ENCODE peak calls at places on chromosomes 12 and 14, in four cellular contexts. K is lower lobe of right lung, H is transverse colon, R is tibial artery. G is an unnamed sample. For H3K4me1, the result is how much of the 10 kb centered on the place peaks cover.

GRCh38 chr14:100037351-100037750 is 27.9 kb upstream of the EVL start:
- DNase-seq in K (no peak), H (no peak), R (no peak), G (peak)

GRCh38 chr14:100709252-100709955 is 17.3 kb upstream of the DLK1 start:
- DNase-seq in R (no peak), H (no peak), K (no peak), G (no peak)

GRCh38 chr14:105709281-105710118 is 183.1 kb downstream of the TMEM121 start:
- DNase-seq in K (no peak), H (peak), R (no peak), G (no peak)

GRCh38 chr12:115166698-115167315 is 482.8 kb upstream of the TBX3 start:
- DNase-seq in H (no peak), R (no peak), K (no peak), G (no peak)

GRCh38 chr12:95998611-95999300 is 2.6 kb upstream of the HAL start:
- DNase-seq in K (no peak), R (no peak), H (peak), G (no peak)

GRCh38 chr14:75242546-75243273 is 35.9 kb upstream of the FOS start:
- DNase-seq in R (peak), K (peak), H (peak), G (no peak)

GRCh38 chr14:88069677-88070076 is 64.7 kb downstream of the GPR65 start:
- DNase-seq in R (no peak), K (no peak), H (no peak), G (no peak)

GRCh38 chr14:92603309-92604257 is 90.0 kb downstream of the RIN3 start:
- DNase-seq in R (peak), K (peak), H (peak), G (no peak)

GRCh38 chr12:18400186-18400585 is 138.9 kb downstream of the PIK3C2G start:
- DNase-seq in K (no peak), H (no peak), R (no peak), G (no peak)

GRCh38 chr14:104872469-104873341 is 7.6 kb downstream of the CEP170B start:
- DNase-seq in R (no peak), K (peak), H (no peak), G (peak)

GRCh38 chr12:125431516-125431915 is 366.3 kb downstream of the AACS start:
- DNase-seq in H (no peak), K (no peak), R (no peak), G (no peak)

GRCh38 chr14:32078794-32079663 is 1.9 kb downstream of the ARHGAP5 start:
- DNase-seq in R (no peak), K (no peak), H (no peak), G (no peak)

GRCh38 chr12:29710104-29710503 is 73.6 kb downstream of the TMTC1 start:
- DNase-seq in H (no peak), K (no peak), R (peak), G (no peak)

GRCh38 chr12:76220980-76221379 is 127.2 kb downstream of the BBS10 start:
- DNase-seq in K (no peak), R (no peak), H (no peak), G (no peak)

GRCh38 chr12:19665105-19665900 is 226.0 kb downstream of the AEBP2 start:
- DNase-seq in R (no peak), H (no peak), K (no peak), G (no peak)

GRCh38 chr14:68780358-68781160 is 12.3 kb downstream of the ZFP36L1 start:
- DNase-seq in H (peak), R (peak), K (no peak), G (peak)

GRCh38 chr12:95731519-95731958 is 59.0 kb downstream of the NTN4 start:
- DNase-seq in R (no peak), K (no peak), H (no peak), G (no peak)

GRCh38 chr12:27631365-27631764 is 64.9 kb upstream of the REP15 start:
- DNase-seq in R (no peak), H (no peak), K (no peak), G (no peak)

GRCh38 chr12:125399489-125399888 is 334.3 kb downstream of the AACS start:
- DNase-seq in R (no peak), K (no peak), H (no peak), G (no peak)

GRCh38 chr12:87054225-87054624 is 798.0 kb upstream of the MGAT4C start:
- DNase-seq in K (no peak), R (no peak), H (no peak), G (no peak)

GRCh38 chr14:39765676-39766075 is 333.4 kb upstream of the FBXO33 start:
- DNase-seq in R (no peak), H (no peak), K (no peak), G (no peak)

GRCh38 chr12:95393191-95393790 is 80.7 kb upstream of the METAP2 start:
- DNase-seq in R (no peak), K (no peak), H (no peak), G (no peak)

GRCh38 chr12:70185301-70185700 is 57.9 kb upstream of the CNOT2 start:
- DNase-seq in H (no peak), K (no peak), R (no peak), G (no peak)

GRCh38 chr14:35594616-35595015 is 60.7 kb downstream of the INSM2 start:
- DNase-seq in H (no peak), R (no peak), K (no peak), G (no peak)

GRCh38 chr14:77458249-77458950 is 507 bp downstream of the AHSA1 start:
- DNase-seq in H (peak), R (no peak), K (peak), G (peak)

GRCh38 chr12:79407671-79408622 is 282.8 kb downstream of the PAWR start:
- DNase-seq in K (no peak), H (peak), R (peak), G (peak)

GRCh38 chr12:122844366-122844971 is 9.2 kb downstream of the HIP1R start:
- DNase-seq in H (no peak), R (no peak), K (peak), G (no peak)

GRCh38 chr14:35932659-35933159 is 106.6 kb downstream of the BRMS1L start:
- DNase-seq in R (no peak), K (no peak), H (peak), G (no peak)

GRCh38 chr12:12716845-12717585 is at the start of gene CDKN1B:
- DNase-seq in H (peak), K (peak), R (peak), G (peak)

GRCh38 chr12:13234045-13234641 is 37.6 kb downstream of the EMP1 start:
- DNase-seq in H (peak), R (peak), K (no peak), G (peak)

GRCh38 chr14:81516941-81517797 is 16.5 kb downstream of the SEL1L start:
- DNase-seq in R (no peak), H (peak), K (no peak), G (no peak)

GRCh38 chr14:55864890-55865655 is 253.1 kb upstream of the PELI2 start:
- DNase-seq in H (no peak), K (no peak), R (no peak), G (no peak)

GRCh38 chr12:128381537-128381936 is 114.6 kb downstream of the TMEM132C start:
- DNase-seq in K (no peak), H (no peak), R (no peak), G (no peak)

GRCh38 chr12:130582286-130582685 is 133.8 kb downstream of the RIMBP2 start:
- DNase-seq in K (no peak), R (no peak), H (no peak), G (no peak)

GRCh38 chr12:5377997-5378596 is 53.8 kb upstream of the NTF3 start:
- DNase-seq in K (no peak), R (no peak), H (peak), G (no peak)

GRCh38 chr14:104754213-104754851 is 1.4 kb downstream of the SIVA1 start:
- DNase-seq in K (no peak), R (no peak), H (no peak), G (no peak)

GRCh38 chr12:120359159-120359527 is 9.8 kb downstream of the MSI1 start:
- DNase-seq in H (no peak), K (no peak), R (no peak), G (no peak)

GRCh38 chr12:120364487-120364886 is 4.5 kb downstream of the MSI1 start:
- DNase-seq in K (no peak), R (no peak), H (peak), G (no peak)

GRCh38 chr12:120363274-120363855 is 5.6 kb downstream of the MSI1 start:
- DNase-seq in K (no peak), H (no peak), R (no peak), G (no peak)

GRCh38 chr12:120362516-120363273 is 6.3 kb downstream of the MSI1 start:
- DNase-seq in H (no peak), K (no peak), R (no peak), G (no peak)

DNA sequence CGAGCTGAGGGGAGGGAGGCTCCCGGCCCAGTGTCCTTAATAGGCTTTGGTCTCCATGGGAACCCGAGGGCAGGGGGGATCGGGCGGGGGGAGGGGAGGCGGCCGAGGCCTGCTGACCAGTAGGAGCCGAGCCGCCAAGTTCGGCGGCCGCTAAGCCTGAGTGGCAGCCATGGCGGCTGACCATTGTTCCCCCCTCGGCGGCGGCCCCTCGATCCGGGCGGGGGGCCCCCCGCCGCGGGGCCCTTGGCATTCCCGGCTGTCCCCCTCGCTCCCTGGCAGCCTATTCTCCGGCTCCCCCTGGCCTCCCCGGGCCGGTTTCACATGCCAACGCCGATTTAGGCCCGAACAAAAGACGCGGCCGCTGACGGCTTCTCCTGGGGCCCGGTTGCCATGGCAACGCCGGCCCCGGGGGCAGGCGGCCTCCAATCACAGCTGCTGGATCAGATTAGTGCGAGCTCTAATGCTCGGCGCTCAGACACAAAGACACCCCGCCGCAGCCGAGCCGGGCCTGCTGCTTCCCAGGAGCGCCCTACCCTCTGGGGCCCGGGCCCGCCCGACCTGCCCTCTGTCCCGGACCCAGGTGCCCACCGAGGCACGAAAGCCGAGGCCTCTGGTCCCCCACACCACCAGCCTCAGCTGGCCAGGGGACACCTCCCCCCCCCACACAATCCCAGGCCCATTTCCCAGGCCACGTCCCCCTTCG is 7.3 kb downstream of the MSI1 start:
- DNase-seq in K (no peak), H (peak), R (no peak), G (peak)
- H3K4me3 ChIP-seq in K (peak), H (peak), R (peak), G (peak)

GRCh38 chr14:61466905-61467280 is 145.5 kb downstream of the PRKCH start:
- DNase-seq in R (peak), K (no peak), H (no peak), G (no peak)
- H3K4me1 ChIP-seq in R (under half), K (half or more), H (under half), G (under half)

GRCh38 chr14:53368714-53369191 is 215.6 kb upstream of the DDHD1 start:
- DNase-seq in K (no peak), R (no peak), H (no peak), G (no peak)
- H3K27ac ChIP-seq in K (no peak), R (peak), H (peak), G (peak)

GRCh38 chr12:55865327-55865726 is 22.6 kb upstream of the MMP19 start:
- DNase-seq in H (no peak), K (no peak), R (no peak), G (no peak)
- H3K4me3 ChIP-seq in H (no peak), K (no peak), R (no peak), G (no peak)

GRCh38 chr14:91380610-91381371 is 36.8 kb downstream of the CCDC88C start:
- DNase-seq in H (peak), K (peak), R (no peak), G (no peak)
- H3K4me1 ChIP-seq in H (under half), K (half or more), R (under half), G (under half)

DNA sequence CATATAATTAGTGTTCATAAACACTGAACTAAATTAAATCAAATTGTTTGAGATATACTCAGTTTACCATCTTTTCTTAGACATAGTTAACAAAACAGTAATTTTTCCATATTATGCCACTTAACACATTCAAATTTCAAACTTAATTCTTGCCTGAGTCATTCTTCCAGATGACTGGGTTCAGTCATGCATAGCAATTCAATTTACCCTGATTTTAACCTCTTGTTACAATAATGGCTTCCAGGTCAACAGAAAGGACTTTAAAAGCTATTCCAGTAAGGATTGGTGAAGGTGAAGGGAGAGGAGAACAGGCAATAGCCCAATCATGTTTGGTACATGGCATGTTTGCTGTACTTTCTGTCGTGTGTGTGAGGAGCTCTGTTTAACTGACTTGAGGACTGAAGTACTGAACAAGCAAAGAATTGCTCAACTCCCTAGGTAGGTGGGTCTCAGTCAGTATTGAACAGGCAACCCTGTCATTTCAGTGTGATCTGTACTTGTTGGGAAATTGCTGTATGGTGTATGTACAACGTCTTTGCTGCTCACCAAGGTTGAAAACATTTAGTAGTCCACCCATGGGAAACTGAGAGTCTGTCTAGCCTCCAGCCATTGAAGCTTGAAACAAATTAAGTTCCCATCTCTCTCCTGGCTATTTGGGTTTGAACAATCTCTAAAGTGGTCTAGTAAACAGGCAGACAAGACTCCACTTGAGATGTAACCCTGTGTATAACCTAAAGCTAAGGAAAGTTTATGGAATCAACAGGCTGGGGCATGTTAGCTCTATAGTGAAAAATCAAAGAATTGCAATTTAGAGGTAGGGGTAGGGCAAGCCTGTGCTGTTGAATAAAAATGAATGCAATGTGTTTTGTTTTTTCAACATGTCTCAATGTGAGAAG is 327.2 kb downstream of the BTG1 start:
- DNase-seq in K (no peak), H (no peak), R (no peak), G (no peak)
- H3K27ac ChIP-seq in K (peak), H (no peak), R (peak), G (no peak)

GRCh38 chr14:60720391-60720790 is 3.8 kb downstream of the SIX4 start:
- DNase-seq in H (no peak), R (no peak), K (no peak), G (no peak)
- H3K4me3 ChIP-seq in H (no peak), R (no peak), K (no peak), G (no peak)

GRCh38 chr14:34362625-34363251 is 99.3 kb downstream of the SPTSSA start:
- DNase-seq in H (no peak), R (no peak), K (no peak), G (no peak)

GRCh38 chr14:34363733-34364134 is 98.3 kb downstream of the SPTSSA start:
- DNase-seq in H (no peak), K (no peak), R (no peak), G (no peak)

GRCh38 chr14:34361504-34362011 is 100.5 kb downstream of the SPTSSA start:
- DNase-seq in H (no peak), K (no peak), R (no peak), G (no peak)

GRCh38 chr14:34365309-34365915 is 96.6 kb downstream of the SPTSSA start:
- DNase-seq in H (no peak), R (no peak), K (no peak), G (no peak)

DNA sequence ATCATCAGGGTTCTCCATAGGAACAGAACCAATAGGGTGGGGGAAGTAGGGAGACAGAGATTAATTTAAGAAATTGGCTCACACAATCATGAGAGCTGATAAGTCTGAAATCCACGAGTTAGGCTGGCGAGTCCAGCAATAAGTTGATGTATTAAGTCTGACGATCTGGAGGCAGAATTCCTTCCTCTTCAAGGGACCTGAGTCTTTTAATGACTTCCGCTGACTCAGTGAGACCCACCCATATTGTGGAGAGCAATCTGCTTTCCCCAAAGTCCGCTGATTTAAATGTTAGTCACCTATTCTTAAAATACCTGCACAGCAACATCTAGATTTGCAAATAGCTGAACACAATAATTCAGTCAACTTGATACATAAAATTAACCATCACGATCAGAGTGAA is 97.8 kb downstream of the SPTSSA start:
- DNase-seq in K (no peak), H (no peak), R (no peak), G (no peak)
- H3K4me1 ChIP-seq in K (under half), H (under half), R (under half), G (under half)